ENCODE peak calls at places on chromosomes 4 and X, in five cellular contexts. L is breast epithelium, F is neural progenitor cell, B is A673, Z is spleen. W is an unnamed sample.

GRCh38 chr4:155568641-155569040 is 98.0 kb upstream of the GUCY1A1 start:
- DNase-seq in L (no peak), F (peak; percentile 70), B (no peak), Z (no peak), W (no peak)

GRCh38 chr4:118557298-118557851 is 127.8 kb upstream of the METTL14 start:
- DNase-seq in L (peak; percentile 77), F (peak; percentile 1), B (peak; percentile 41), Z (no peak), W (no peak)

GRCh38 chr4:175290401-175290800 is 372.2 kb downstream of the ADAM29 start:
- DNase-seq in L (no peak), F (no peak), B (peak; percentile 51), Z (no peak), W (no peak)

GRCh38 chrX:96027363-96027894 is 657.2 kb upstream of the DIAPH2 start:
- DNase-seq in L (no peak), F (no peak), B (no peak), Z (no peak), W (no peak)

GRCh38 chrX:135543924-135544323 is 23.5 kb downstream of the INTS6L start:
- DNase-seq in L (no peak), F (peak; percentile 13), B (no peak), Z (no peak), W (no peak)

GRCh38 chr4:159765402-159765801 is 662.5 kb downstream of the RAPGEF2 start:
- DNase-seq in L (no peak), F (no peak), B (no peak), Z (no peak), W (no peak)

GRCh38 chrX:45852884-45853283 is 652.2 kb upstream of the DIPK2B start:
- DNase-seq in L (no peak), F (no peak), B (no peak), Z (no peak), W (no peak)

GRCh38 chr4:190121759-190122158 is 51.8 kb upstream of the DUX4 start:
- DNase-seq in L (no peak), F (peak; percentile 1), B (no peak), Z (peak; percentile 84), W (no peak)

GRCh38 chrX:47623540-47624027 is 3.9 kb upstream of the SYN1 start:
- DNase-seq in L (no peak), F (peak; percentile 90), B (peak; percentile 89), Z (peak; percentile 79), W (peak; percentile 84)

GRCh38 chr4:70583952-70584834 is 7.9 kb upstream of the AMBN start:
- DNase-seq in L (no peak), F (no peak), B (no peak), Z (no peak), W (no peak)

GRCh38 chr4:110193822-110194761 is 4.3 kb downstream of the ELOVL6 start:
- DNase-seq in L (peak; percentile 77), F (peak; percentile 82), B (peak; percentile 98), Z (peak; percentile 90), W (peak; percentile 90)

GRCh38 chr4:70356185-70356584 is 4.4 kb upstream of the SMR3A start:
- DNase-seq in L (no peak), F (no peak), B (no peak), Z (no peak), W (no peak)

GRCh38 chrX:15334561-15334960 is 762 bp downstream of the PIGA start:
- DNase-seq in L (no peak), F (no peak), B (no peak), Z (no peak), W (no peak)

GRCh38 chr4:118249890-118250289 is 102.9 kb downstream of the PRSS12 start:
- DNase-seq in L (no peak), F (no peak), B (no peak), Z (no peak), W (no peak)

GRCh38 chrX:46228389-46228788 is 316.8 kb downstream of the ZNF674 start:
- DNase-seq in L (no peak), F (no peak), B (no peak), Z (no peak), W (no peak)

GRCh38 chr4:139297001-139297410 is 4.3 kb upstream of the NAA15 start:
- DNase-seq in L (no peak), F (no peak), B (no peak), Z (no peak), W (no peak)

GRCh38 chrX:49041683-49042529 is 1.3 kb downstream of the TFE3 start:
- DNase-seq in L (no peak), F (no peak), B (peak; percentile 35), Z (no peak), W (no peak)

GRCh38 chr4:187942968-187943367 is 52.6 kb upstream of the ZFP42 start:
- DNase-seq in L (no peak), F (no peak), B (no peak), Z (no peak), W (no peak)
- H3K4me3 ChIP-seq in L (no peak overlapping the region), F (no peak overlapping the region), B (no peak overlapping the region), Z (no peak overlapping the region), W (no peak overlapping the region)

DNA sequence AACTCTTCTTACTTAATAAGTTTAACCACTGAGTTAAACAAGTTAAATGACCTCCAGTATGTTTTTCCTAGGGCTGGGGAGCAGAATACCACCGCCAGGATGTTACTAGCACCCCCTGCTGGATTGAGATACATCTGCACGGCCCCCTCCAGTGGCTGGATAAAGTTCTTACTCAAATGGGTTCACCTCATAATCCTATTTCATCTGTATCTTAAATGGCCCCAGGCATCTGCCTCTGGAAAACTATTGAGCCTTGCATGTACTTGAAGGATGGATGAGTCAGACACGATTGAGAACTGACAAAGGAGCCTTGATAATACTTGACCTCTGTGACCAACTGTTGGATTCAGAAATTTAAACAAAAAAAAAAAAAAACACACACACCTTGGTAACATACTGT is 61.5 kb upstream of the MMAA start:
- DNase-seq in L (no peak), F (peak; percentile 76), B (peak; percentile 81), Z (peak; percentile 74), W (peak; percentile 58)
- TF ChIP-seq CTCF in L (peak; percentile 62), F (peak; percentile 96), B (peak; percentile 93), Z (peak; percentile 75), W (peak; percentile 88)

DNA sequence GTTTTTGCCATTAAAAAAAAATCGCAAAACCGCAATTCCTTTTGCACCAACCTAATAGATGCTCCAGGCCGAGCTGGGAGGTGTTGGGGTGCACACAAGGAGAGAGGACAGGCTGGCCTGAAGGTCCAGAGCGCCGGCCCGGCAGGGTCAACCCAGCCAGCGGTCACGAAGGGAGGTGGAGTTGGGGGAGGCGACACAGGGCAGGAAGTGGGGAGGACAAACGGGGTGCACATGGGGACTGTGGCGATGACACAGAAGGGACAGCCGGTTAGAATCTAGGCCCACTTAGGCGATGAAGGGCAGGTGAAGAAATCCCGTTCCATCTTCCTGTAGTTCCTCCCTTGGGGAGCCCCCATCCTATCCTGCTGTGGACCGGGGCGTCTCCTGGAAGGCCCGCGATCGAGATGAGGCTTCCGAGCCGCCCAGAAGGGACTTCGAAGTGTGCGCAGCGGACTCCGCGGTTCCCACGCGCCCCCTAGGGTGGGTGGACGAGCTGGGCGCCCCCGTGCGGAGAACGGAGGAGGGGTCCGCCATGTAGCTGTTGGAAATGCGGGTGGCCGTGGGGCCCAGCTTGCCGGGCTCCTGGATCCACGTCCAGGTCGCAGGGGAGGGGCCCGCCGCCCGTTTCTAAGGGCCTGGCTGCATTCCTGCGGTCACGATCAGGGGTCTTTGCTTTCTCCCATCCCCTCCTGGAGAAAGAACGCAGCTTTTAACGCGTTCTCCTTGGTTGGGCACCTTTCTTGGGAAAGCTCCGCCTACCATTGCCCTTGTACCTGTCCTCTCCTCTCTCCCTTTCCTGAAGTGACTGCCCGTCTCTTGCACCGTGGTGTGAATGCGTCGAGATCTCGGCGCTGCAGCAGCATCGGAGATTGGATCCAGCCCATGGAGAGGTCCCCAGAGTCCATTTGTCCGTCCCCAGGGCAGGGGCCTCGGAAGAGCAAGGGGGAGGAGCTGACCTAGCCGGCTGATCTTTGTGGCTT is 17.0 kb upstream of the HPF1 start:
- DNase-seq in L (no peak), F (peak; percentile 9), B (no peak), Z (peak; percentile 76), W (no peak)
- H3K27ac ChIP-seq in L (no peak overlapping the region), F (no peak overlapping the region), B (no peak overlapping the region), Z (no peak overlapping the region), W (peak overlapping the region; percentile 74)

GRCh38 chr4:306551-306961 is 1.3 kb upstream of the ZNF732 start:
- DNase-seq in L (no peak), F (no peak), B (no peak), Z (no peak), W (no peak)

GRCh38 chr4:302381-302780 is 2.9 kb downstream of the ZNF732 start:
- DNase-seq in L (no peak), F (no peak), B (no peak), Z (no peak), W (no peak)

DNA sequence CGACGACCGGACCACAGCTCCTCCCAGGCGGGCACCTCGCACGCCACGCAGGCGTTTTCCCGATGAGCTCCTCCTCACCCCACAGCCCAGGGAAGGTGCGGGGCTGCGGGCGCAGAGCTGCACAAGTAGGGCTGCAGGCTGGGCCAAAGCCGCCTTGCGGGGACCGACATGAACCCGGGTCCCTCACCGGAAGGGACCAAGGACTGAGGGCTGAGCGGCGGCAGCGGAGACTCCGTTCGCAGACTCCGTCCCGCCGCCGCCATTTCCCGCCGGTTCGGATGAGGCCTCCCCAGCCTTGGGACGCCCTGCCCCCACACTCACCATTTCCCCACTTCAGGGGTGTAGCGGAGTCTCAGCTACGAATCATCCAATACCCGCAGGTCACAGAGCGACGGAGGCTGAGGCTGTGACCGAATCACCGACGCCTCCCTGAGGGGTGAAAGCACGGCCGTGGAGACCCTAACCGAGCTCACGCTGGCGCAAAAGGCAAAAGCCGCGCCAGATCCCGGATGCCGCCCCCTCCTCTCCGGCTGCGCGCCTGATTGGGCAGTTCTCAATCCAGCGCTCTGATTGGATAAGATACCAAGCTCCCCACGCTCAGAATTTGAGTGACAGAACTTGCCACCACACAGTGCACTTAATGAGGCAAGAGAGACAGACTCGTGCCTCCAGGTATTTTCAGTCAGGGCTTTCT is at the start of gene ZNF732:
- DNase-seq in L (peak; percentile 77), F (no peak), B (no peak), Z (no peak), W (peak; percentile 41)
- H3K4me3 ChIP-seq in L (peak within 1 kb of the TSS; percentile 73), F (no peak within 1 kb of the TSS), B (no peak within 1 kb of the TSS), Z (peak within 1 kb of the TSS; percentile 36), W (peak within 1 kb of the TSS; percentile 31)

GRCh38 chr4:107719927-107720722 is at the start of gene PAPSS1:
- DNase-seq in L (peak; percentile 96), F (peak; percentile 99), B (peak; percentile 98), Z (peak; percentile 99), W (peak; percentile 93)
- TF ChIP-seq CTCF in L (no peak), F (no peak), B (no peak), Z (no peak), W (peak; percentile 32)

GRCh38 chr4:146336413-146336807 is 122.1 kb downstream of the REELD1 start:
- DNase-seq in L (no peak), F (no peak), B (no peak), Z (no peak), W (no peak)

GRCh38 chr4:146335763-146336412 is 121.5 kb downstream of the REELD1 start:
- DNase-seq in L (no peak), F (no peak), B (no peak), Z (no peak), W (no peak)

GRCh38 chr4:146334862-146335449 is 120.6 kb downstream of the REELD1 start:
- DNase-seq in L (no peak), F (no peak), B (peak; percentile 26), Z (no peak), W (no peak)

GRCh38 chr4:146333187-146333894 is 119.0 kb downstream of the REELD1 start:
- DNase-seq in L (no peak), F (no peak), B (peak; percentile 47), Z (no peak), W (no peak)

DNA sequence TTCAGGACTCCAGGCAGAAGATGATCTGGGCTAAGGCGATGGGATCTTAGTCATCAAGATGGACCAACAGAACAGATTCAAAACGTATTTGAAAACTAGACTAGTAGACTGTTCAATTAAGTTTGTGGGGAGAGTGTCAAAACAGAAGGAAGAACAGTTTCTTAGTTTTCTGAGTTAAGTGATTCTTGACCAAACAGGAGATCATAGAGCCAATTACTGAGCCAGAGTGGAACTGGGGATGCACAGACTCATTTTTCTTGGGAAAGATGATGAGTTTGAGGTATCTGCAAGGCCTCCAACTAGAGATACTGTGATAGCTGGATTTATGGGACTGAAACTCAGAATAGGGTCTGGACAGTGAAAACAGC is 119.5 kb downstream of the REELD1 start:
- DNase-seq in L (no peak), F (no peak), B (no peak), Z (no peak), W (no peak)
- H3K27ac ChIP-seq in L (no peak overlapping the region), F (no peak overlapping the region), B (no peak overlapping the region), Z (peak overlapping the region; percentile 35), W (no peak overlapping the region)